ENCODE peak calls at places on chromosomes 3 and 15, in eight cellular contexts. One of them, this sample, is unnamed.

GRCh38 chr15:32861741-32862140 is 143.9 kb downstream of the GREM1 start:
- DNase-seq in breast epithelium: no peak
- DNase-seq in AG09319: peak; percentile 93
- DNase-seq in HuH-7: no peak
- DNase-seq in fibroblast of lung: peak; percentile 86
- DNase-seq in CD8-positive, alpha-beta memory T cell: no peak
- DNase-seq in NCI-H1105 treated with DMSO at 0.1 percent for 48 hours: no peak
- DNase-seq in HT1080: no peak
- DNase-seq in this sample: peak; percentile 45

GRCh38 chr15:100276519-100276918 is 65.3 kb downstream of the ADAMTS17 start:
- DNase-seq in breast epithelium: no peak
- DNase-seq in AG09319: no peak
- DNase-seq in HuH-7: no peak
- DNase-seq in fibroblast of lung: no peak
- DNase-seq in CD8-positive, alpha-beta memory T cell: no peak
- DNase-seq in NCI-H1105 treated with DMSO at 0.1 percent for 48 hours: no peak
- DNase-seq in HT1080: no peak
- DNase-seq in this sample: no peak

GRCh38 chr15:87369269-87369668 is 887.3 kb downstream of the NTRK3 start:
- DNase-seq in breast epithelium: no peak
- DNase-seq in AG09319: peak; percentile 50
- DNase-seq in HuH-7: no peak
- DNase-seq in fibroblast of lung: peak; percentile 81
- DNase-seq in CD8-positive, alpha-beta memory T cell: no peak
- DNase-seq in NCI-H1105 treated with DMSO at 0.1 percent for 48 hours: no peak
- DNase-seq in HT1080: peak; percentile 98
- DNase-seq in this sample: peak; percentile 16

GRCh38 chr3:118473343-118473742 is 561.3 kb downstream of the IGSF11 start:
- DNase-seq in breast epithelium: no peak
- DNase-seq in AG09319: no peak
- DNase-seq in HuH-7: no peak
- DNase-seq in fibroblast of lung: no peak
- DNase-seq in CD8-positive, alpha-beta memory T cell: no peak
- DNase-seq in NCI-H1105 treated with DMSO at 0.1 percent for 48 hours: no peak
- DNase-seq in HT1080: no peak
- DNase-seq in this sample: no peak

GRCh38 chr15:34114215-34114614 is 12.3 kb downstream of the PGBD4 start:
- DNase-seq in breast epithelium: no peak
- DNase-seq in AG09319: no peak
- DNase-seq in HuH-7: no peak
- DNase-seq in fibroblast of lung: no peak
- DNase-seq in CD8-positive, alpha-beta memory T cell: no peak
- DNase-seq in NCI-H1105 treated with DMSO at 0.1 percent for 48 hours: no peak
- DNase-seq in HT1080: no peak
- DNase-seq in this sample: no peak

GRCh38 chr3:161950318-161950717 is 453.7 kb downstream of the OTOL1 start:
- DNase-seq in breast epithelium: no peak
- DNase-seq in AG09319: no peak
- DNase-seq in HuH-7: no peak
- DNase-seq in fibroblast of lung: no peak
- DNase-seq in CD8-positive, alpha-beta memory T cell: no peak
- DNase-seq in NCI-H1105 treated with DMSO at 0.1 percent for 48 hours: no peak
- DNase-seq in HT1080: no peak
- DNase-seq in this sample: no peak

GRCh38 chr3:150345021-150345538 is 63.0 kb upstream of the TSC22D2 start:
- DNase-seq in breast epithelium: no peak
- DNase-seq in AG09319: no peak
- DNase-seq in HuH-7: peak; percentile 28
- DNase-seq in fibroblast of lung: no peak
- DNase-seq in CD8-positive, alpha-beta memory T cell: no peak
- DNase-seq in NCI-H1105 treated with DMSO at 0.1 percent for 48 hours: no peak
- DNase-seq in HT1080: peak; percentile 55
- DNase-seq in this sample: no peak

GRCh38 chr3:133506215-133506901 is 67.1 kb upstream of the CDV3 start:
- DNase-seq in breast epithelium: no peak
- DNase-seq in AG09319: no peak
- DNase-seq in HuH-7: no peak
- DNase-seq in fibroblast of lung: no peak
- DNase-seq in CD8-positive, alpha-beta memory T cell: no peak
- DNase-seq in NCI-H1105 treated with DMSO at 0.1 percent for 48 hours: no peak
- DNase-seq in HT1080: no peak
- DNase-seq in this sample: no peak

GRCh38 chr15:48693474-48693873 is 48.0 kb upstream of the FBN1 start:
- DNase-seq in breast epithelium: no peak
- DNase-seq in AG09319: no peak
- DNase-seq in HuH-7: no peak
- DNase-seq in fibroblast of lung: peak; percentile 43
- DNase-seq in CD8-positive, alpha-beta memory T cell: no peak
- DNase-seq in NCI-H1105 treated with DMSO at 0.1 percent for 48 hours: no peak
- DNase-seq in HT1080: no peak
- DNase-seq in this sample: no peak

GRCh38 chr15:92968926-92969664 is 69.0 kb downstream of the CHD2 start:
- DNase-seq in breast epithelium: no peak
- DNase-seq in AG09319: no peak
- DNase-seq in HuH-7: no peak
- DNase-seq in fibroblast of lung: no peak
- DNase-seq in CD8-positive, alpha-beta memory T cell: no peak
- DNase-seq in NCI-H1105 treated with DMSO at 0.1 percent for 48 hours: no peak
- DNase-seq in HT1080: no peak
- DNase-seq in this sample: peak; percentile 3

GRCh38 chr15:100966997-100967396 is 47.8 kb downstream of the LRRK1 start:
- DNase-seq in breast epithelium: no peak
- DNase-seq in AG09319: no peak
- DNase-seq in HuH-7: no peak
- DNase-seq in fibroblast of lung: no peak
- DNase-seq in CD8-positive, alpha-beta memory T cell: no peak
- DNase-seq in NCI-H1105 treated with DMSO at 0.1 percent for 48 hours: no peak
- DNase-seq in HT1080: no peak
- DNase-seq in this sample: no peak

GRCh38 chr15:67098768-67099282 is 33.4 kb downstream of the SMAD3 start:
- DNase-seq in breast epithelium: no peak
- DNase-seq in AG09319: no peak
- DNase-seq in HuH-7: no peak
- DNase-seq in fibroblast of lung: no peak
- DNase-seq in CD8-positive, alpha-beta memory T cell: no peak
- DNase-seq in NCI-H1105 treated with DMSO at 0.1 percent for 48 hours: no peak
- DNase-seq in HT1080: no peak
- DNase-seq in this sample: no peak